ENCODE peak calls at places on chromosomes 2 and 18, in four cellular contexts. G is HEK293T; X is NCI-H1092 treated with DMSO at 0.1 percent for 48 hours; S is activated CD4-positive, alpha-beta T cell treated with anti-CD3 and anti-CD28 coated beads for 24 hours. U is an unnamed sample.

GRCh38 chr2:134679740-134680139 is 39.1 kb downstream of the TMEM163 start:
- DNase-seq in S (no peak), G (no peak), X (no peak), U (no peak)

GRCh38 chr2:29304399-29304798 is 189.2 kb downstream of the CLIP4 start:
- DNase-seq in X (no peak), S (no peak), G (no peak), U (no peak)

GRCh38 chr2:105396254-105397024 is 2.4 kb downstream of the FHL2 start:
- DNase-seq in G (no peak), X (no peak), S (peak), U (peak)

GRCh38 chr18:73766915-73767314 is 380.7 kb downstream of the FBXO15 start:
- DNase-seq in G (no peak), S (no peak), X (no peak), U (no peak)

GRCh38 chr2:222919841-222920609 is 59.2 kb downstream of the ACSL3 start:
- DNase-seq in X (no peak), S (no peak), G (no peak), U (peak)

GRCh38 chr2:114631146-114631545 is 188.7 kb downstream of the DPP10 start:
- DNase-seq in X (no peak), G (no peak), S (no peak), U (no peak)

GRCh38 chr2:181457741-181458425 is 697 bp downstream of the ITGA4 start:
- DNase-seq in G (peak), S (peak), X (no peak), U (no peak)

GRCh38 chr18:60157810-60158209 is 214.8 kb downstream of the MC4R start:
- DNase-seq in X (peak), G (no peak), S (no peak), U (no peak)

GRCh38 chr2:28601612-28602011 is 105.8 kb downstream of the PLB1 start:
- DNase-seq in S (no peak), X (no peak), G (no peak), U (no peak)

GRCh38 chr18:11005528-11005927 is 143.8 kb downstream of the PIEZO2 start:
- DNase-seq in S (no peak), X (no peak), G (no peak), U (peak)

GRCh38 chr2:79935771-79936657 is 368.5 kb downstream of the LRRTM1 start:
- DNase-seq in S (no peak), X (peak), G (peak), U (peak)

GRCh38 chr2:59680863-59681262 is 872.6 kb downstream of the BCL11A start:
- DNase-seq in G (no peak), X (no peak), S (no peak), U (peak)

GRCh38 chr18:48942554-48943261 is 8.1 kb downstream of the SMAD7 start:
- DNase-seq in S (no peak), X (no peak), G (no peak), U (peak)

GRCh38 chr2:71253476-71253875 is 26.6 kb upstream of the PAIP2B start:
- DNase-seq in X (no peak), S (no peak), G (no peak), U (no peak)

GRCh38 chr18:61236476-61237057 is 96.7 kb upstream of the CDH20 start:
- DNase-seq in X (peak), G (no peak), S (no peak), U (no peak)

GRCh38 chr18:8706545-8706980 is 1.2 kb downstream of the MTCL1 start:
- DNase-seq in G (no peak), X (no peak), S (no peak), U (no peak)

GRCh38 chr2:32946314-32947075 is at the start of gene LTBP1:
- DNase-seq in S (peak), X (peak), G (peak), U (peak)

GRCh38 chr18:39909706-39910105 is 2045.3 kb upstream of the PIK3C3 start:
- DNase-seq in X (peak), G (no peak), S (no peak), U (no peak)

GRCh38 chr2:226894752-226895151 is 58.9 kb downstream of the RHBDD1 start:
- DNase-seq in G (no peak), X (no peak), S (no peak), U (no peak)

GRCh38 chr2:8135051-8135675 is 546.7 kb upstream of the ID2 start:
- DNase-seq in X (no peak), S (no peak), G (no peak), U (no peak)

GRCh38 chr2:22893773-22894517 is 491.0 kb upstream of the KLHL29 start:
- DNase-seq in G (no peak), S (no peak), X (no peak), U (no peak)

GRCh38 chr2:2101924-2102323 is 229.2 kb downstream of the MYT1L start:
- DNase-seq in S (no peak), X (no peak), G (no peak), U (no peak)

GRCh38 chr2:181785677-181786344 is 105.5 kb upstream of the NEUROD1 start:
- DNase-seq in G (peak), X (no peak), S (no peak), U (no peak)

GRCh38 chr2:104750061-104750460 is 103.9 kb upstream of the POU3F3 start:
- DNase-seq in S (no peak), X (no peak), G (no peak), U (no peak)

GRCh38 chr18:46899274-46899948 is 17.9 kb downstream of the PIAS2 start:
- DNase-seq in G (no peak), X (no peak), S (no peak), U (no peak)